ENCODE peak calls at places on chromosomes 3 and 15, in seven cellular contexts. M is stomach, L is sigmoid colon, H is breast epithelium, O is H1, G is transverse colon, S is spleen. T is an unnamed sample.

GRCh38 chr15:50876989-50877360 is 31.5 kb upstream of the AP4E1 start:
- DNase-seq in M (peak), L (peak), H (peak), O (peak), G (peak), S (no peak), T (peak)

GRCh38 chr3:112555535-112556170 is 6.1 kb downstream of the ATG3 start:
- DNase-seq in M (no peak), L (no peak), H (no peak), O (no peak), G (no peak), S (no peak), T (no peak)

GRCh38 chr3:42161050-42161935 is 70.1 kb downstream of the TRAK1 start:
- DNase-seq in M (no peak), L (peak), H (no peak), O (no peak), G (no peak), S (no peak), T (no peak)

GRCh38 chr3:51679318-51679717 is 8.3 kb downstream of the TEX264 start:
- DNase-seq in M (no peak), L (no peak), H (no peak), O (no peak), G (no peak), S (peak), T (no peak)

GRCh38 chr15:41944313-41944940 is 27.9 kb downstream of the EHD4 start:
- DNase-seq in M (no peak), L (peak), H (peak), O (no peak), G (no peak), S (no peak), T (no peak)

GRCh38 chr15:100061944-100062343 is 279.8 kb downstream of the ADAMTS17 start:
- DNase-seq in M (no peak), L (no peak), H (no peak), O (no peak), G (no peak), S (no peak), T (no peak)

GRCh38 chr3:194129581-194130133 is 6.3 kb upstream of the HES1 start:
- DNase-seq in M (no peak), L (peak), H (no peak), O (no peak), G (peak), S (peak), T (no peak)

GRCh38 chr3:14698601-14699244 is 23.8 kb downstream of the C3orf20 start:
- DNase-seq in M (no peak), L (no peak), H (no peak), O (no peak), G (no peak), S (no peak), T (no peak)

GRCh38 chr3:188649521-188649920 is 495.6 kb downstream of the LPP start:
- DNase-seq in M (no peak), L (no peak), H (no peak), O (no peak), G (no peak), S (no peak), T (no peak)

GRCh38 chr15:99925661-99926461 is 192.6 kb upstream of the LYSMD4 start:
- DNase-seq in M (peak), L (peak), H (peak), O (no peak), G (peak), S (peak), T (no peak)

GRCh38 chr15:68183886-68184285 is 21.2 kb downstream of the CALML4 start:
- DNase-seq in M (no peak), L (no peak), H (no peak), O (no peak), G (no peak), S (no peak), T (no peak)

GRCh38 chr3:96779810-96780209 is 34.6 kb upstream of the EPHA6 start:
- DNase-seq in M (no peak), L (no peak), H (no peak), O (no peak), G (no peak), S (no peak), T (no peak)

GRCh38 chr3:184380627-184381260 is 890 bp downstream of the CHRD start:
- DNase-seq in M (no peak), L (peak), H (no peak), O (no peak), G (no peak), S (no peak), T (no peak)

GRCh38 chr3:70065666-70066253 is 66.2 kb downstream of the SAMMSON start:
- DNase-seq in M (peak), L (no peak), H (no peak), O (no peak), G (no peak), S (no peak), T (no peak)

GRCh38 chr15:38692789-38693062 is 128.1 kb upstream of the RASGRP1 start:
- DNase-seq in M (no peak), L (no peak), H (no peak), O (no peak), G (no peak), S (no peak), T (no peak)

GRCh38 chr3:71709908-71710511 is 15.2 kb downstream of the EIF4E3 start:
- DNase-seq in M (no peak), L (no peak), H (no peak), O (no peak), G (no peak), S (no peak), T (no peak)

GRCh38 chr15:75368689-75369239 is 357 bp upstream of the MAN2C1 start:
- DNase-seq in M (no peak), L (no peak), H (no peak), O (no peak), G (peak), S (no peak), T (no peak)

GRCh38 chr15:67130673-67131601 is 65.5 kb downstream of the SMAD3 start:
- DNase-seq in M (no peak), L (peak), H (no peak), O (no peak), G (no peak), S (no peak), T (no peak)

GRCh38 chr15:44034933-44035624 is 160.0 kb downstream of the FRMD5 start:
- DNase-seq in M (no peak), L (no peak), H (no peak), O (no peak), G (no peak), S (no peak), T (no peak)

GRCh38 chr15:81301815-81302399 is 22.0 kb downstream of the STARD5 start:
- DNase-seq in M (peak), L (no peak), H (no peak), O (no peak), G (peak), S (peak), T (no peak)

GRCh38 chr15:89649013-89649625 is 6.1 kb downstream of the KIF7 start:
- DNase-seq in M (no peak), L (peak), H (no peak), O (no peak), G (no peak), S (no peak), T (no peak)

GRCh38 chr3:38834110-38834509 is 18.1 kb upstream of the SCN10A start:
- DNase-seq in M (no peak), L (peak), H (no peak), O (peak), G (peak), S (peak), T (no peak)

GRCh38 chr3:33898901-33899300 is 100.5 kb downstream of the PDCD6IP start:
- DNase-seq in M (no peak), L (no peak), H (no peak), O (no peak), G (no peak), S (no peak), T (no peak)

GRCh38 chr3:58353722-58354553 is 21.2 kb downstream of the PXK start:
- DNase-seq in M (no peak), L (no peak), H (no peak), O (no peak), G (no peak), S (no peak), T (no peak)

GRCh38 chr3:192122832-192123594 is 604.3 kb downstream of the FGF12 start:
- DNase-seq in M (no peak), L (no peak), H (no peak), O (no peak), G (no peak), S (no peak), T (no peak)

GRCh38 chr3:51710631-51711351 is 3.9 kb downstream of the GRM2 start:
- DNase-seq in M (peak), L (no peak), H (no peak), O (no peak), G (peak), S (no peak), T (no peak)

GRCh38 chr15:62625421-62626033 is 417.0 kb upstream of the TPM1 start:
- DNase-seq in M (no peak), L (no peak), H (no peak), O (no peak), G (no peak), S (no peak), T (no peak)

GRCh38 chr15:94412979-94413741 is 181.8 kb downstream of the MCTP2 start:
- DNase-seq in M (no peak), L (no peak), H (no peak), O (no peak), G (peak), S (no peak), T (peak)

GRCh38 chr3:184154909-184155643 is at the start of gene DVL3:
- DNase-seq in M (peak), L (peak), H (peak), O (no peak), G (peak), S (peak), T (no peak)

GRCh38 chr3:180447156-180447555 is 154.8 kb upstream of the TTC14 start:
- DNase-seq in M (no peak), L (no peak), H (no peak), O (no peak), G (no peak), S (no peak), T (no peak)

GRCh38 chr3:60178931-60179653 is 1072.2 kb downstream of the FHIT start:
- DNase-seq in M (no peak), L (no peak), H (no peak), O (no peak), G (no peak), S (no peak), T (no peak)

GRCh38 chr15:34084086-34084485 is 17.6 kb downstream of the EMC7 start:
- DNase-seq in M (no peak), L (peak), H (no peak), O (no peak), G (peak), S (no peak), T (no peak)

DNA sequence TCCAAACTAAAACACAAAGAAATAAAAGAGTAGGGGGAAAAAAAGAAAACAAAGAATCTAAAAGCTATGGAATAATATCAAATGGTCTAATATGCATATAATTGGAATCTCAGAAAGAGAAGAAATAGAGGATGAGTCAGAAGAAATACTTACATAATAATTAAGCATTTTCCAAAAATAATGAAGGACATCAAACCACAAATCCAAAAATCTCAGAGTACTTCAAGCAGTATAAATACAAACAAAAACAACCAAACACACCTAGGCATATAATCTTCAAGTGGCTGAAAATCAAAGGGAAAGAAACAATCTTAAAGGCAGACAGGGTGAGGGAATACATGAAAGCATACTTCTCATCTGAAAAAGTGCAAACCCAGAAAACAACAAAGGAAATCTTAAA is 46.3 kb downstream of the MYLK start:
- DNase-seq in M (no peak), L (no peak), H (no peak), O (no peak), G (no peak), S (no peak), T (no peak)
- TF ChIP-seq POLR2AphosphoS5 in M (no peak), L (no peak), H (no peak), O (no peak), G (no peak), S (no peak), T (no peak)

GRCh38 chr3:24232784-24233183 is 261.9 kb downstream of the THRB start:
- DNase-seq in M (no peak), L (no peak), H (no peak), O (no peak), G (no peak), S (no peak), T (no peak)

GRCh38 chr3:24240306-24240705 is 254.3 kb downstream of the THRB start:
- DNase-seq in M (no peak), L (no peak), H (no peak), O (no peak), G (no peak), S (no peak), T (no peak)

GRCh38 chr3:24235121-24235520 is 259.5 kb downstream of the THRB start:
- DNase-seq in M (no peak), L (no peak), H (no peak), O (no peak), G (no peak), S (no peak), T (no peak)

GRCh38 chr3:24242012-24242698 is 252.5 kb downstream of the THRB start:
- DNase-seq in M (peak), L (no peak), H (peak), O (no peak), G (no peak), S (no peak), T (no peak)

GRCh38 chr3:24237971-24238767 is 256.5 kb downstream of the THRB start:
- DNase-seq in M (no peak), L (no peak), H (peak), O (peak), G (peak), S (no peak), T (peak)
- TF ChIP-seq POLR2AphosphoS5 in M (peak), L (no peak), H (no peak), O (no peak), G (no peak), S (no peak), T (no peak)

GRCh38 chr3:56469141-56469540 is 874 bp upstream of the ERC2 start:
- DNase-seq in M (no peak), L (no peak), H (no peak), O (no peak), G (no peak), S (no peak), T (no peak)

GRCh38 chr3:56467801-56468183 is 475 bp downstream of the ERC2 start:
- DNase-seq in M (no peak), L (no peak), H (no peak), O (no peak), G (no peak), S (no peak), T (no peak)

GRCh38 chr3:56467108-56467507 is 1.2 kb downstream of the ERC2 start:
- DNase-seq in M (peak), L (no peak), H (peak), O (peak), G (peak), S (no peak), T (no peak)

GRCh38 chr3:56471771-56472170 is 3.5 kb upstream of the ERC2 start:
- DNase-seq in M (no peak), L (no peak), H (no peak), O (no peak), G (no peak), S (no peak), T (no peak)

GRCh38 chr3:56468184-56469106 is at the start of gene ERC2:
- DNase-seq in M (peak), L (no peak), H (no peak), O (peak), G (peak), S (no peak), T (no peak)
- TF ChIP-seq POLR2AphosphoS5 in M (no peak), L (no peak), H (no peak), O (no peak), G (no peak), S (no peak), T (no peak)

DNA sequence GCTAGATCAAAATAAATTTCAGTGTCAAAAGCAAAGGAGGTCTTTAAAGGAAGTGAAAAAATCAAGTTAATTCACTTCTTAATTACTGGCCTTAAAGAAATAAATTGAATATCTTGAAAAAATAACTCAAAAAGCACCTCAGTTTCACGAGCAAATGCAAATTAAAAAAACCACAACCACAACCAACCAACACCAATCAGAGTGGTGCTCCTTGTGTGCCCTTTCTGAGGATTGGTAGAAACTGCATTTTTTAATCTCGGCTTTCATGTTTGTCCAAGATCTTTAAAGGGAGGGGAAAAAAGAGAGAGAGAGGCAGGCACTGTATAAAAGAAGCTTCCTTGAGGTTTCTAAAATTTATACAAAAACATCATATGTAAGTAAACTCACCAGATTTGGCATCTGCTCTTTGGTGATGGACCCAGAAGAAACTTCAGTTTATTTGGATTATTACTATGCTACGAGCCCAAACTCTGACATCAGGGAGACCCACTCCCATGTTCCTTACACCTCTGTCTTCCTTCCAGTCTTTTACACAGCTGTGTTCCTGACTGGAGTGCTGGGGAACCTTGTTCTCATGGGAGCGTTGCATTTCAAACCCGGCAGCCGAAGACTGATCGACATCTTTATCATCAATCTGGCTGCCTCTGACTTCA is at the start of gene GPR15:
- DNase-seq in M (no peak), L (no peak), H (no peak), O (no peak), G (no peak), S (no peak), T (no peak)
- TF ChIP-seq POLR2AphosphoS5 in M (no peak), L (no peak), H (no peak), O (no peak), G (no peak), S (no peak), T (no peak)

DNA sequence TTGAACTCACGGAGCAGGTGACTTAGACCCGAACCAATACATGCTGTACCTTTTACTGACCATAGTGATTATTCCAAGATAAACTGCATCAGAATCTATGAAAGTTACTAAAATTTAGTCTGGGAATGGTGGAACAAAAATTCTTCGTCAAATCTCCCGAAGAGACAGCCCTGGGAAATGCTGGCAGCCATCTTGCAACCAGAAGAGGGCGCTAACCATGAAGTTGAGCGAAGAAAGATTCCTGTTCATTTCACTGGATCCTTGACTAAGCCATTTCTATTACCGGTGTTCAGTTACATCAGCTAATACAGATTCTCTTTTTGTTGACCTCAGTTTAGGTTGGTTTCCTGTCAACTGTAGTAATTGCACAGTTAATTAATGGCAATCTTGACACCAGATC is 199.6 kb downstream of the SLC9A9 start:
- DNase-seq in M (no peak), L (no peak), H (no peak), O (no peak), G (no peak), S (no peak), T (no peak)
- TF ChIP-seq POLR2AphosphoS5 in M (no peak), L (no peak), H (no peak), O (no peak), G (no peak), S (no peak), T (no peak)

DNA sequence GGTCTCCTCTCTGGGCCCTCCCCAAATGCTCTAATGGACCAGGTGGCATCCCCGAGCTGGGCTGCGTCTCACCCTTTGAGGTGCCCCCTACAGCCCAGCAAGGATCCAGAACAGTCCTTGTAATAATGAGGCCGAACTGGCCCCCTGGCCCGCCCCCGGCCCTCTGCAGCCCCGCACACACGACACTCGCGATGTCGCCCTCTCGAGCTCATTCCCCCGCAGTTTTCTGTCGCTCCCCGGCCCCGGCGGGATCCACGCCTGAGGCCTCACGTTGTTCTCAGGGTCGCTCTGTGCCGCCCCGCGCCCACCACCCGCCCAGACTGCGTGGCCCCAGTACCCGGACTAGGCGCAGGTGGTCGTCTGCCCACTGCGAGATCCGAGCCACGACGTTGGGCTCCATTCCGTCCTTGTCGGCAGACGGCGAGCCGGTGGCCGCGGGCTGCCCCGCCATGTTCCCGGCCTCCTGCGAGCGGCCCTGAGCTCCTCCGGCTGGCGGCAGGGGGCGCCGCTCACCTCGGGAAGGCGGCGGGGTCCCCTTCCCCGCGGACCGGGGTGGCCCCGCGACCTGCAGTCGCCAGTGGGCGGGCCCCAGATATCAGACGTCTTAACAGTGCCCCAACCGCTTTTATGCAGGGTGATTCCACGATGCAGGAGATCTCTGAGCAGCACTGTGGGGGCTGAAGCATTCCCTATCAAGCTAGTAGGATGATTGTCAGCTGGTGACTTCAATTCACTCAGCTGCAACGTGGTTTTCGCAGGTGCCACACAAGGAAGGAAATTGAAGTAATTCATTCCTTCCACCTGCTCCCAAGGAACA is at the start of gene C3orf33:
- DNase-seq in M (peak), L (peak), H (peak), O (no peak), G (peak), S (peak), T (peak)
- TF ChIP-seq POLR2AphosphoS5 in M (peak), L (peak), H (no peak), O (no peak), G (no peak), S (peak), T (no peak)